ENCODE peak calls at places on chromosomes 12 and 14, in four cellular contexts. One of them, this sample, is unnamed.

GRCh38 chr12:51381226-51382079 is 9.8 kb downstream of the GALNT6 start:
- DNase-seq in K562: no peak
- DNase-seq in GM12878: no peak
- DNase-seq in HL-60: no peak
- DNase-seq in this sample: no peak

GRCh38 chr14:53894456-53894855 is 62.2 kb downstream of the BMP4 start:
- DNase-seq in GM12878: no peak
- DNase-seq in HL-60: no peak
- DNase-seq in K562: no peak
- DNase-seq in this sample: peak; percentile 5

GRCh38 chr12:131848753-131849152 is 20.6 kb downstream of the MMP17 start:
- DNase-seq in HL-60: no peak
- DNase-seq in K562: no peak
- DNase-seq in GM12878: no peak
- DNase-seq in this sample: no peak

GRCh38 chr14:42335918-42336317 is 729.2 kb downstream of the LRFN5 start:
- DNase-seq in K562: no peak
- DNase-seq in GM12878: no peak
- DNase-seq in HL-60: no peak
- DNase-seq in this sample: no peak

GRCh38 chr14:44507183-44507582 is at the start of gene FSCB:
- DNase-seq in K562: no peak
- DNase-seq in GM12878: no peak
- DNase-seq in HL-60: no peak
- DNase-seq in this sample: no peak

GRCh38 chr14:64806202-64806861 is 73.4 kb downstream of the SPTB start:
- DNase-seq in HL-60: no peak
- DNase-seq in K562: no peak
- DNase-seq in GM12878: no peak
- DNase-seq in this sample: no peak

GRCh38 chr14:60174352-60175254 is 9.4 kb upstream of the DHRS7 start:
- DNase-seq in K562: no peak
- DNase-seq in GM12878: no peak
- DNase-seq in HL-60: no peak
- DNase-seq in this sample: no peak

GRCh38 chr14:23727566-23728335 is 91.6 kb downstream of the DHRS2 start:
- DNase-seq in K562: peak; percentile 54
- DNase-seq in HL-60: peak; percentile 16
- DNase-seq in GM12878: no peak
- DNase-seq in this sample: peak; percentile 42

GRCh38 chr12:71666259-71666658 is 2.2 kb downstream of the THAP2 start:
- DNase-seq in GM12878: no peak
- DNase-seq in K562: no peak
- DNase-seq in HL-60: no peak
- DNase-seq in this sample: no peak

GRCh38 chr12:34390846-34391700 is 368.8 kb downstream of the ALG10 start:
- DNase-seq in K562: no peak
- DNase-seq in HL-60: no peak
- DNase-seq in GM12878: no peak
- DNase-seq in this sample: no peak

GRCh38 chr14:23528555-23528954 is 23.0 kb downstream of the ZFHX2 start:
- DNase-seq in HL-60: no peak
- DNase-seq in K562: no peak
- DNase-seq in GM12878: no peak
- DNase-seq in this sample: no peak

GRCh38 chr14:56805201-56805991 is 4.9 kb downstream of the OTX2 start:
- DNase-seq in K562: no peak
- DNase-seq in HL-60: no peak
- DNase-seq in GM12878: no peak
- DNase-seq in this sample: no peak

GRCh38 chr14:54864526-54864925 is 38.1 kb downstream of the GCH1 start:
- DNase-seq in GM12878: no peak
- DNase-seq in HL-60: no peak
- DNase-seq in K562: no peak
- DNase-seq in this sample: no peak

GRCh38 chr12:91023326-91024004 is 18.7 kb upstream of the EPYC start:
- DNase-seq in K562: no peak
- DNase-seq in HL-60: no peak
- DNase-seq in GM12878: no peak
- DNase-seq in this sample: no peak

GRCh38 chr12:62653304-62653703 is 186.7 kb downstream of the MON2 start:
- DNase-seq in K562: no peak
- DNase-seq in HL-60: no peak
- DNase-seq in GM12878: no peak
- DNase-seq in this sample: no peak

GRCh38 chr12:124044809-124045321 is 71.8 kb downstream of the ZNF664 start:
- DNase-seq in HL-60: peak; percentile 46
- DNase-seq in GM12878: no peak
- DNase-seq in K562: no peak
- DNase-seq in this sample: no peak

GRCh38 chr12:107395817-107396216 is 289.8 kb upstream of the PWP1 start:
- DNase-seq in HL-60: no peak
- DNase-seq in K562: no peak
- DNase-seq in GM12878: no peak
- DNase-seq in this sample: no peak

GRCh38 chr12:49672351-49673181 is 34.6 kb downstream of the FMNL3 start:
- DNase-seq in GM12878: no peak
- DNase-seq in K562: no peak
- DNase-seq in HL-60: no peak
- DNase-seq in this sample: no peak

DNA sequence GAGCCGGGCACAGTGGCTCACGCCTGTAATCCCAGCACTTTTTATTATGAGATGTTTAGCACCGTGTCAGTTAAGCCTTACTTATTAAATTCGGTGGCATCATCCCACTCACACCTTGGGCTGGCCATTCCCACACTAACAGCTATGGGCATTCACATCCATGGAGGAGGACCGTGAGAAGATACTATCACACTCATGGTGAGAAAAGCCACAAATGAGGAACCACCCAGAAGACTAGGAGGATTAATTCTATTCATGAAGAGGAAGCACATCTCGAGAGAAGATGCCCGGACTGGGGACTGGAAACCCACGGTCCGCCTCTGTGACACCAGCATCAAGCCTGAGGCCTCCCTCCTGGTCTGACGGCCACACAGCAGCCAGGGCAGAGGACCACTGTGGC is 4.9 kb downstream of the CDC42BPB start:
- DNase-seq in HL-60: peak; percentile 55
- DNase-seq in K562: no peak
- DNase-seq in GM12878: peak; percentile 53
- DNase-seq in this sample: no peak
- TF ChIP-seq SPI1 in HL-60: peak; percentile 38
- TF ChIP-seq SPI1 in K562: no peak
- TF ChIP-seq SPI1 in GM12878: peak; percentile 68
- TF ChIP-seq SPI1 in this sample: peak; percentile 27

GRCh38 chr12:79206871-79207270 is 342.3 kb downstream of the SYT1 start:
- DNase-seq in HL-60: no peak
- DNase-seq in K562: no peak
- DNase-seq in GM12878: no peak
- DNase-seq in this sample: no peak
- TF ChIP-seq SPI1 in HL-60: no peak
- TF ChIP-seq SPI1 in K562: no peak
- TF ChIP-seq SPI1 in GM12878: no peak
- TF ChIP-seq SPI1 in this sample: no peak

GRCh38 chr14:74669846-74670245 is 43.0 kb downstream of the AREL1 start:
- DNase-seq in K562: no peak
- DNase-seq in GM12878: no peak
- DNase-seq in HL-60: no peak
- DNase-seq in this sample: no peak
- TF ChIP-seq SPI1 in K562: no peak
- TF ChIP-seq SPI1 in GM12878: no peak
- TF ChIP-seq SPI1 in HL-60: no peak
- TF ChIP-seq SPI1 in this sample: no peak

GRCh38 chr14:101844219-101844618 is 82.7 kb downstream of the PPP2R5C start:
- DNase-seq in K562: no peak
- DNase-seq in HL-60: no peak
- DNase-seq in GM12878: no peak
- DNase-seq in this sample: no peak
- TF ChIP-seq SPI1 in K562: no peak
- TF ChIP-seq SPI1 in HL-60: no peak
- TF ChIP-seq SPI1 in GM12878: no peak
- TF ChIP-seq SPI1 in this sample: peak; percentile 10

GRCh38 chr12:46635818-46636217 is 190.0 kb downstream of the SLC38A4 start:
- DNase-seq in GM12878: no peak
- DNase-seq in K562: no peak
- DNase-seq in HL-60: no peak
- DNase-seq in this sample: no peak
- TF ChIP-seq SPI1 in GM12878: no peak
- TF ChIP-seq SPI1 in K562: no peak
- TF ChIP-seq SPI1 in HL-60: no peak
- TF ChIP-seq SPI1 in this sample: no peak

GRCh38 chr14:94650806-94651805 is 38.9 kb downstream of the SERPINA3 start:
- DNase-seq in K562: no peak
- DNase-seq in GM12878: no peak
- DNase-seq in HL-60: no peak
- DNase-seq in this sample: no peak

GRCh38 chr14:94656043-94656442 is 43.9 kb downstream of the SERPINA3 start:
- DNase-seq in HL-60: no peak
- DNase-seq in GM12878: no peak
- DNase-seq in K562: no peak
- DNase-seq in this sample: no peak

GRCh38 chr14:94653321-94653720 is 41.1 kb downstream of the SERPINA3 start:
- DNase-seq in HL-60: no peak
- DNase-seq in GM12878: no peak
- DNase-seq in K562: no peak
- DNase-seq in this sample: no peak

GRCh38 chr14:94655169-94655710 is 43.0 kb downstream of the SERPINA3 start:
- DNase-seq in HL-60: no peak
- DNase-seq in GM12878: no peak
- DNase-seq in K562: no peak
- DNase-seq in this sample: no peak

DNA sequence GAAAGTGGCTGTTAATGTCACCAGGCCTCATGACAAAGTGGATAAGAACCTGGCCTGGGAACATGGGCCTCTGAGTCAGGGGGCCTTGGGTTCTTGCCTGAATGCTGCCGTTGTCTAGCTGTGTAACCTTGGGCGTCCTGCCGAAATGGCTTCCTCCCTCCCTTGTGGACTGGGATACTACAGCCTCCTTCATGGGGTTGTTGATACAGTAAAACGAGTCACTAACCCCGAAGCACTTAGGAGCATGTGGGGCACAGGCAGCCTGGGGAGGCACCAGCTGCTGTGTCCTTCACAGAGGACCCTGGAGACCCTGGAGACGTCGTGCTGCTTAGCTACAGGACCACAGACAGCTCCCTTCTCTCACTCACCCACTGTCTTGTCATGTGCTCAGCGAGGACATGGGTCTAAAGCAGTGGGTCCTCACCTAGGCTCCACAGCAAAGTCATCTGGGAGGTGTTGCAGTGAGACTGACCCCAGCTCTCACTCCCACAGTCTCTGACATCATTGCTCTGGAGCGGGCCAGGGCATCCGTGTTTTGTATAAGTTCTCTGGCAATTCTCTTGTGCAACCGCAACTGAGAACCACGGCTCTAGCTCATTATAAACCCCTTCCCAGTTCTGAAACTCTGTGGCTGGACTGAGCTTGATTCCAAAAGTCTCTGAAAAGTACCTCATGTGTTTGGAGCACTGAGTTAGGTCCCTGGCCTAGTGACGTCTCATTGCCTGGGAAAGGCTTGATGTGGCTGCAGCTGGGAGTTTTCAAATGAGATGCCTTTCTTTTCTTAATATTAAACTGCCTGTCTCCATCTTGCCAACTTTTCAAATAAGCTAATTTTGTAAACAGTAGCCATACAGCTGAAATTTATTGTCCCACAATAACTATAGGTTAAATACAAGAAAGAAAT is 42.1 kb downstream of the SERPINA3 start:
- DNase-seq in GM12878: no peak
- DNase-seq in HL-60: no peak
- DNase-seq in K562: no peak
- DNase-seq in this sample: no peak
- TF ChIP-seq SPI1 in GM12878: no peak
- TF ChIP-seq SPI1 in HL-60: no peak
- TF ChIP-seq SPI1 in K562: no peak
- TF ChIP-seq SPI1 in this sample: no peak

DNA sequence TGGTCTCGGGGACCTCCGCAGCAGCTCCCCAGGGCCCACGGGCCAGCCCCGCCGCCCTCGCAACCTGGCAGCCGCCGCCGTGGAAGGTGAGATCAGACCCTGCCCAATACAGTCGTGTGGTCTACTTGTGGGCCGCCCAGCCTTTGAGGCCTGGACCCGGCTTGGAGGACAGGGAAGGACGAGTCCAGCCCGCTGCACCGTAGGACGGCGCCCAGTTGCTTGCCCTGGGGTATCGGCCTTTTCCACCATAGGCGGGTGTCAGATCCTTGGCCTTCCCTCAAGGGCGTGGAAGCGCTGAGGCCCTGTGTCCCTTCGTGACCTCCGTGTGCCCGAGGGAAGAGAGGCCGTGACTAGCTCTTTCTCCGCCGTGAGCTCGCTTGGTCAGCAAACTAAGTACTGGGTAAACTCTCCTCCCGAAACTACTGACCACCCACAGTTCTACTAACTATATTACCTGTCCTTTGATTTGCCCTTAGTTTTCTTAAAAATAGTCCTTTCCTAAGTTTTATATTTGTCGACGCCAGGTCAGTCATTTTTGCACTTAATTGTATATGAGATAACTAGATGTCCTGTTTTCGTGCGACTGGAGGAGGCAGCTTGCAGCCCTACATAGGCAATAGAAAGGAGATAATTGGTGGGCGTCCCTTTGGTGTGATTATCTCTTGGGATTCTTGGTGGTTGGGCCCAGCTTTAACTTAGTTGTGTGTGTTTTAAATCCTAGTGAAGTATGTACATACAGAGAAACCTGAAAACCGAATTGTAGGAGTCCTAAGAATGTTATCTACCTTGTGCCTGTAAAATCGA is 766 bp downstream of the SLC25A3 start:
- DNase-seq in HL-60: no peak
- DNase-seq in K562: no peak
- DNase-seq in GM12878: no peak
- DNase-seq in this sample: no peak
- TF ChIP-seq SPI1 in HL-60: no peak
- TF ChIP-seq SPI1 in K562: no peak
- TF ChIP-seq SPI1 in GM12878: no peak
- TF ChIP-seq SPI1 in this sample: no peak

GRCh38 chr12:57110189-57111045 is 745 bp downstream of the STAT6 start:
- DNase-seq in K562: peak; percentile 66
- DNase-seq in HL-60: peak; percentile 86
- DNase-seq in GM12878: no peak
- DNase-seq in this sample: no peak
- TF ChIP-seq SPI1 in K562: peak; percentile 51
- TF ChIP-seq SPI1 in HL-60: peak; percentile 37
- TF ChIP-seq SPI1 in GM12878: no peak
- TF ChIP-seq SPI1 in this sample: no peak

This sample was measured in GM12891.